ENCODE peak calls at places on chromosomes 5 and 9, in five cellular contexts. B is H4, K is putamen, N is left cardiac atrium, J is activated T-cell treated with anti-CD3 and anti-CD28 coated beads for 1 hour. F is an unnamed sample.

GRCh38 chr9:614421-614820 is 227.1 kb upstream of the DMRT1 start:
- DNase-seq in J (no peak), K (no peak), B (no peak), N (no peak), F (peak)

GRCh38 chr5:16507716-16508115 is 42.1 kb upstream of the ZNF622 start:
- DNase-seq in K (no peak), N (no peak), B (no peak), J (no peak), F (no peak)

GRCh38 chr9:105055922-105056321 is 128.0 kb upstream of the ABCA1 start:
- DNase-seq in K (no peak), B (peak), J (no peak), N (no peak), F (no peak)

GRCh38 chr9:121372563-121373400 is 2.7 kb upstream of the STOM start:
- DNase-seq in K (no peak), B (no peak), J (no peak), N (no peak), F (no peak)

GRCh38 chr5:96816430-96816939 is 8.7 kb upstream of the ERAP1 start:
- DNase-seq in K (no peak), B (peak), N (no peak), J (peak), F (no peak)

GRCh38 chr9:126415741-126416370 is 89.2 kb downstream of the MVB12B start:
- DNase-seq in J (no peak), N (no peak), K (no peak), B (no peak), F (no peak)

GRCh38 chr5:62268239-62268638 is 37.8 kb upstream of the KIF2A start:
- DNase-seq in N (no peak), K (peak), J (no peak), B (no peak), F (no peak)

GRCh38 chr9:99823392-99824377 is 2.0 kb downstream of the NR4A3 start:
- DNase-seq in J (peak), N (peak), K (no peak), B (no peak), F (peak)

GRCh38 chr5:139762624-139763170 is 32.9 kb upstream of the PSD2 start:
- DNase-seq in K (no peak), B (no peak), J (no peak), N (no peak), F (peak)

GRCh38 chr5:83740741-83741140 is 20.1 kb upstream of the HAPLN1 start:
- DNase-seq in J (no peak), B (no peak), K (no peak), N (no peak), F (no peak)

GRCh38 chr5:176676361-176676824 is 29.1 kb downstream of the TSPAN17 start:
- DNase-seq in K (no peak), J (no peak), B (peak), N (peak), F (peak)

GRCh38 chr5:2112128-2112808 is 229.5 kb upstream of the IRX4 start:
- DNase-seq in J (no peak), N (no peak), K (no peak), B (no peak), F (no peak)

GRCh38 chr5:135814254-135814653 is 20.2 kb upstream of the SLC25A48 start:
- DNase-seq in K (no peak), J (no peak), N (no peak), B (no peak), F (no peak)

GRCh38 chr9:31032206-31032605 is 1352.2 kb upstream of the ACO1 start:
- DNase-seq in J (no peak), K (no peak), B (no peak), N (no peak), F (no peak)

GRCh38 chr5:137296213-137296702 is 202.9 kb downstream of the SPOCK1 start:
- DNase-seq in B (no peak), N (no peak), J (no peak), K (no peak), F (no peak)

GRCh38 chr5:3034449-3034848 is 283.0 kb upstream of the IRX2 start:
- DNase-seq in N (no peak), J (no peak), K (no peak), B (no peak), F (no peak)

GRCh38 chr5:43066799-43067741 is 27.0 kb upstream of the ANXA2R start:
- DNase-seq in J (peak), B (peak), N (peak), K (peak), F (peak)

GRCh38 chr5:5688194-5688924 is 265.9 kb downstream of the ICE1 start:
- DNase-seq in J (no peak), B (no peak), K (no peak), N (no peak), F (no peak)

GRCh38 chr9:113844466-113844865 is 31.6 kb upstream of the ZNF618 start:
- DNase-seq in K (no peak), J (no peak), B (no peak), N (no peak), F (no peak)

GRCh38 chr9:3746296-3747275 is 220.8 kb upstream of the RFX3 start:
- DNase-seq in B (peak), N (no peak), K (peak), J (no peak), F (no peak)

GRCh38 chr5:159262472-159262858 is 625 bp upstream of the UBLCP1 start:
- DNase-seq in K (peak), J (no peak), N (no peak), B (no peak), F (no peak)

GRCh38 chr5:78377056-78377717 is 16.8 kb downstream of the SCAMP1 start:
- DNase-seq in J (no peak), B (no peak), N (no peak), K (no peak), F (no peak)

GRCh38 chr9:126306071-126306647 is 20.5 kb upstream of the MVB12B start:
- DNase-seq in K (no peak), N (no peak), B (no peak), J (no peak), F (no peak)

GRCh38 chr5:117246386-117246785 is 671.8 kb upstream of the SEMA6A start:
- DNase-seq in K (no peak), B (no peak), J (no peak), N (no peak), F (no peak)

GRCh38 chr5:132275367-132276220 is 18.1 kb downstream of the PDLIM4 start:
- DNase-seq in B (no peak), N (no peak), K (no peak), J (no peak), F (no peak)

GRCh38 chr5:131533844-131534243 is 101.2 kb downstream of the RAPGEF6 start:
- DNase-seq in N (no peak), J (no peak), K (no peak), B (no peak), F (no peak)

GRCh38 chr9:71746023-71746752 is 22.1 kb downstream of the CEMIP2 start:
- DNase-seq in K (no peak), J (no peak), N (no peak), B (no peak), F (no peak)

GRCh38 chr9:136527721-136528710 is 17.8 kb downstream of the NOTCH1 start:
- DNase-seq in J (no peak), K (no peak), B (no peak), N (no peak), F (no peak)

GRCh38 chr5:132547269-132547668 is 3.9 kb upstream of the IL5 start:
- DNase-seq in J (no peak), N (no peak), K (no peak), B (no peak), F (no peak)

GRCh38 chr9:95629585-95629984 is 112.8 kb upstream of the PTCH1 start:
- DNase-seq in N (no peak), B (no peak), J (no peak), K (no peak), F (no peak)

GRCh38 chr9:38046669-38047300 is 22.2 kb downstream of the SHB start:
- DNase-seq in J (no peak), N (no peak), K (no peak), B (peak), F (no peak)

GRCh38 chr5:42943931-42944631 is 96.0 kb downstream of the ANXA2R start:
- DNase-seq in J (no peak), B (no peak), N (no peak), K (no peak), F (no peak)